ENCODE peak calls at places on chromosomes 11 and 22, in six cellular contexts. S is neuronal stem cell, M is Karpas-422, X is epithelial cell of prostate, I is M059J, D is neural crest cell. Q is an unnamed sample.

GRCh38 chr11:70203749-70204465 is 811 bp downstream of the FADD start:
- DNase-seq in X (peak), D (peak), I (peak), M (peak), S (no peak), Q (peak)

GRCh38 chr11:7851391-7851790 is 54.6 kb upstream of the OR5P2 start:
- DNase-seq in M (no peak), S (no peak), I (peak), D (no peak), X (no peak), Q (no peak)

GRCh38 chr11:45777127-45777969 is 27.6 kb upstream of the SLC35C1 start:
- DNase-seq in I (no peak), X (no peak), D (no peak), M (no peak), S (no peak), Q (no peak)

GRCh38 chr22:35868938-35869337 is 151.3 kb downstream of the APOL5 start:
- DNase-seq in X (no peak), M (no peak), S (peak), I (peak), D (no peak), Q (no peak)

GRCh38 chr11:65491163-65491465 is 7.7 kb upstream of the MALAT1 start:
- DNase-seq in M (no peak), X (no peak), S (no peak), I (no peak), D (no peak), Q (no peak)

GRCh38 chr11:72652871-72653615 is 21.2 kb downstream of the PDE2A start:
- DNase-seq in I (no peak), X (no peak), M (no peak), S (peak), D (peak), Q (no peak)

GRCh38 chr11:19241260-19242183 is 777 bp upstream of the E2F8 start:
- DNase-seq in I (peak), X (no peak), M (peak), D (peak), S (peak), Q (peak)

GRCh38 chr11:117828641-117829368 is 4.3 kb upstream of the FXYD2 start:
- DNase-seq in X (no peak), D (no peak), S (no peak), M (peak), I (peak), Q (peak)

GRCh38 chr22:43890901-43891331 is 897 bp downstream of the PNPLA5 start:
- DNase-seq in M (no peak), D (no peak), S (no peak), X (no peak), I (no peak), Q (no peak)

GRCh38 chr11:44993971-44994705 is 43.5 kb upstream of the TP53I11 start:
- DNase-seq in D (no peak), M (no peak), S (no peak), X (no peak), I (no peak), Q (no peak)

GRCh38 chr11:126310229-126310991 is 6.5 kb downstream of the DCPS start:
- DNase-seq in X (no peak), I (peak), S (peak), D (peak), M (peak), Q (peak)

GRCh38 chr11:34899633-34900016 is 16.6 kb downstream of the APIP start:
- DNase-seq in D (peak), S (no peak), I (peak), X (no peak), M (no peak), Q (no peak)

GRCh38 chr11:1705121-1706052 is 8.4 kb downstream of the KRTAP5-6 start:
- DNase-seq in I (peak), D (no peak), M (no peak), S (no peak), X (no peak), Q (no peak)

GRCh38 chr22:34592341-34592740 is 473.6 kb upstream of the ISX start:
- DNase-seq in M (no peak), S (no peak), I (peak), D (no peak), X (no peak), Q (no peak)

GRCh38 chr11:75159081-75159953 is 8.4 kb downstream of the SLCO2B1 start:
- DNase-seq in D (no peak), I (no peak), M (no peak), X (no peak), S (no peak), Q (no peak)

GRCh38 chr11:819129-819931 is 616 bp downstream of the PNPLA2 start:
- DNase-seq in D (peak), S (peak), I (peak), X (no peak), M (peak), Q (peak)

GRCh38 chr11:82775736-82776346 is 42.2 kb upstream of the FAM181B start:
- DNase-seq in M (peak), D (peak), I (peak), X (no peak), S (no peak), Q (peak)

GRCh38 chr11:96317576-96317975 is 25.4 kb downstream of the MAML2 start:
- DNase-seq in D (no peak), S (no peak), M (no peak), I (no peak), X (no peak), Q (no peak)

GRCh38 chr11:44618561-44619425 is 53.3 kb downstream of the CD82 start:
- DNase-seq in D (no peak), I (no peak), S (no peak), M (no peak), X (no peak), Q (no peak)

GRCh38 chr11:118142809-118143208 is 9.8 kb downstream of the SCN4B start:
- DNase-seq in I (no peak), X (no peak), S (no peak), D (no peak), M (no peak), Q (no peak)

GRCh38 chr22:36037102-36037758 is 8.6 kb upstream of the RBFOX2 start:
- DNase-seq in M (no peak), S (no peak), X (no peak), I (no peak), D (no peak), Q (no peak)

GRCh38 chr11:104370478-104370877 is 206.5 kb upstream of the PDGFD start:
- DNase-seq in M (peak), S (no peak), D (no peak), I (no peak), X (no peak), Q (no peak)

GRCh38 chr22:35349368-35349703 is 31.6 kb upstream of the HMOX1 start:
- DNase-seq in S (no peak), X (no peak), I (no peak), D (no peak), M (no peak), Q (no peak)

GRCh38 chr11:57071829-57072228 is 83.1 kb downstream of the OR5AK2 start:
- DNase-seq in D (no peak), M (no peak), X (no peak), I (peak), S (no peak), Q (peak)

GRCh38 chr11:44622190-44622650 is 56.8 kb downstream of the CD82 start:
- DNase-seq in D (no peak), I (no peak), M (peak), S (no peak), X (no peak), Q (no peak)

GRCh38 chr11:1219446-1219835 is 3.4 kb upstream of the MUC5B start:
- DNase-seq in S (no peak), D (no peak), X (no peak), I (no peak), M (no peak), Q (no peak)

GRCh38 chr11:134536677-134537076 is 124.6 kb upstream of the B3GAT1 start:
- DNase-seq in X (no peak), I (no peak), S (no peak), M (no peak), D (no peak), Q (no peak)

Q was measured in MG63.